ENCODE peak calls at places on chromosomes 7 and 10, in five cellular contexts. Q is NCI-H1436, F is T-helper 9 cell, T is NCI-H1105, K is iris pigment epithelial cell. L is an unnamed sample.

GRCh38 chr7:100642534-100642907 is 1.2 kb upstream of the TFR2 start:
- DNase-seq in Q (peak; percentile 39), F (no peak), T (peak; percentile 8), K (no peak), L (peak; percentile 91)

GRCh38 chr7:6030988-6031387 is at the start of gene ANKRD61:
- DNase-seq in Q (no peak), F (no peak), T (no peak), K (no peak), L (no peak)

GRCh38 chr7:96085953-96086352 is 235.9 kb downstream of the SLC25A13 start:
- DNase-seq in Q (no peak), F (no peak), T (peak; percentile 58), K (no peak), L (no peak)

GRCh38 chr7:2477447-2478386 is 1.5 kb upstream of the GRIFIN start:
- DNase-seq in Q (peak; percentile 21), F (peak; percentile 39), T (no peak), K (peak; percentile 34), L (peak; percentile 66)

GRCh38 chr10:49164587-49165188 is 23.5 kb downstream of the TMEM273 start:
- DNase-seq in Q (peak; percentile 31), F (no peak), T (no peak), K (peak; percentile 46), L (peak; percentile 64)

GRCh38 chr10:131068760-131069159 is 242.8 kb downstream of the TCERG1L start:
- DNase-seq in Q (no peak), F (no peak), T (no peak), K (no peak), L (no peak)

GRCh38 chr10:78260141-78260540 is 226.5 kb downstream of the RPS24 start:
- DNase-seq in Q (no peak), F (no peak), T (no peak), K (no peak), L (no peak)

GRCh38 chr10:103111031-103111917 is 81.8 kb downstream of the NT5C2 start:
- DNase-seq in Q (no peak), F (no peak), T (no peak), K (peak; percentile 65), L (no peak)

GRCh38 chr10:437698-438490 is 251.6 kb downstream of the DIP2C start:
- DNase-seq in Q (no peak), F (no peak), T (no peak), K (no peak), L (no peak)

GRCh38 chr10:77493851-77494788 is 143.5 kb downstream of the KCNMA1 start:
- DNase-seq in Q (no peak), F (no peak), T (peak; percentile 7), K (peak; percentile 27), L (no peak)

GRCh38 chr10:34967411-34967880 is 122.7 kb downstream of the CUL2 start:
- DNase-seq in Q (no peak), F (no peak), T (no peak), K (peak; percentile 23), L (no peak)

GRCh38 chr10:131514454-131514853 is 202.9 kb upstream of the TCERG1L start:
- DNase-seq in Q (no peak), F (no peak), T (no peak), K (peak; percentile 20), L (no peak)

GRCh38 chr10:6406220-6407033 is 173.6 kb downstream of the PRKCQ start:
- DNase-seq in Q (no peak), F (no peak), T (no peak), K (peak; percentile 38), L (no peak)

GRCh38 chr7:81420526-81420925 is 349.3 kb downstream of the HGF start:
- DNase-seq in Q (no peak), F (no peak), T (no peak), K (no peak), L (no peak)

GRCh38 chr10:129491123-129491734 is 24.2 kb downstream of the MGMT start:
- DNase-seq in Q (peak; percentile 2), F (no peak), T (no peak), K (peak; percentile 16), L (no peak)

GRCh38 chr7:27143022-27143949 is at the start of gene HOXA5:
- DNase-seq in Q (no peak), F (no peak), T (peak; percentile 68), K (no peak), L (peak; percentile 65)

GRCh38 chr7:47621985-47622561 is 40.2 kb upstream of the TNS3 start:
- DNase-seq in Q (no peak), F (no peak), T (no peak), K (no peak), L (peak; percentile 53)

GRCh38 chr10:69842932-69843331 is 41.2 kb downstream of the COL13A1 start:
- DNase-seq in Q (no peak), F (no peak), T (no peak), K (no peak), L (no peak)

GRCh38 chr10:110002801-110003523 is 4.8 kb upstream of the ADD3 start:
- DNase-seq in Q (no peak), F (no peak), T (no peak), K (no peak), L (no peak)

GRCh38 chr7:16084370-16084769 is 337.0 kb downstream of the CRPPA start:
- DNase-seq in Q (peak; percentile 34), F (no peak), T (peak; percentile 75), K (peak; percentile 59), L (no peak)

GRCh38 chr10:71584461-71584860 is 135.1 kb downstream of the C10orf105 start:
- DNase-seq in Q (no peak), F (no peak), T (no peak), K (peak; percentile 15), L (no peak)

GRCh38 chr7:93574646-93575554 is at the start of gene CALCR:
- DNase-seq in Q (no peak), F (no peak), T (no peak), K (no peak), L (peak; percentile 49)

GRCh38 chr10:131786756-131787605 is 113.8 kb upstream of the PPP2R2D start:
- DNase-seq in Q (peak; percentile 47), F (peak; percentile 9), T (no peak), K (peak; percentile 47), L (no peak)

GRCh38 chr10:17537281-17537680 is 79.9 kb downstream of the HACD1 start:
- DNase-seq in Q (no peak), F (no peak), T (no peak), K (no peak), L (no peak)

GRCh38 chr10:46253076-46254006 is 33.5 kb upstream of the ANTXRL start:
- DNase-seq in Q (no peak), F (no peak), T (no peak), K (no peak), L (peak; percentile 42)

GRCh38 chr10:58757352-58758071 is 244.8 kb downstream of the BICC1 start:
- DNase-seq in Q (no peak), F (no peak), T (no peak), K (peak; percentile 11), L (peak; percentile 50)

GRCh38 chr10:60441515-60441914 is 51.8 kb upstream of the ANK3 start:
- DNase-seq in Q (no peak), F (no peak), T (no peak), K (peak; percentile 52), L (no peak)

GRCh38 chr7:92988941-92989540 is 128.7 kb downstream of the SAMD9 start:
- DNase-seq in Q (no peak), F (no peak), T (no peak), K (peak; percentile 20), L (no peak)

GRCh38 chr10:106938448-106939014 is 226.0 kb downstream of the SORCS1 start:
- DNase-seq in Q (no peak), F (no peak), T (no peak), K (no peak), L (peak; percentile 61)

GRCh38 chr10:102604379-102604960 is 39.8 kb upstream of the TRIM8 start:
- DNase-seq in Q (no peak), F (no peak), T (no peak), K (peak; percentile 91), L (no peak)

GRCh38 chr10:49602380-49603023 is 7.6 kb upstream of the SLC18A3 start:
- DNase-seq in Q (no peak), F (no peak), T (no peak), K (no peak), L (no peak)

GRCh38 chr7:31228957-31229356 is 111.6 kb downstream of the NEUROD6 start:
- DNase-seq in Q (no peak), F (no peak), T (no peak), K (no peak), L (no peak)

GRCh38 chr7:105011771-105012502 is 2.1 kb upstream of the KMT2E start:
- DNase-seq in Q (no peak), F (peak; percentile 17), T (no peak), K (no peak), L (no peak)

GRCh38 chr7:101792051-101792651 is 25.3 kb upstream of the CUX1 start:
- DNase-seq in Q (no peak), F (no peak), T (no peak), K (peak; percentile 78), L (peak; percentile 12)

GRCh38 chr7:82263880-82264751 is 179.5 kb downstream of the CACNA2D1 start:
- DNase-seq in Q (peak; percentile 62), F (no peak), T (peak; percentile 89), K (no peak), L (no peak)

GRCh38 chr10:48266528-48266927 is 8.0 kb downstream of the FRMPD2 start:
- DNase-seq in Q (no peak), F (no peak), T (no peak), K (no peak), L (no peak)